ENCODE peak calls at places on chromosome 16, in ten cellular contexts. One of them, this sample, is unnamed.
A peak's percentile ranks its signal among the peaks of the same experiment; 100 is the strongest.

GRCh38 chr16:1768767-1769401 is 2.5 kb downstream of the NME3 start:
- DNase-seq in left lung: no peak
- DNase-seq in HEK293T: no peak
- DNase-seq in neural crest cell: no peak
- DNase-seq in testis: no peak
- DNase-seq in SHP77: no peak
- DNase-seq in endodermal cell: no peak
- DNase-seq in psoas muscle: peak; percentile 65
- DNase-seq in NCI-H2081: no peak
- DNase-seq in substantia nigra: no peak
- DNase-seq in this sample: no peak

GRCh38 chr16:50822671-50823070 is 80.8 kb downstream of the CYLD start:
- DNase-seq in SHP77: no peak
- DNase-seq in neural crest cell: no peak
- DNase-seq in NCI-H2081: no peak
- DNase-seq in substantia nigra: no peak
- DNase-seq in left lung: no peak
- DNase-seq in endodermal cell: no peak
- DNase-seq in HEK293T: no peak
- DNase-seq in psoas muscle: no peak
- DNase-seq in testis: no peak
- DNase-seq in this sample: no peak

GRCh38 chr16:50708373-50709060 is 15.1 kb downstream of the NOD2 start:
- DNase-seq in psoas muscle: no peak
- DNase-seq in left lung: no peak
- DNase-seq in NCI-H2081: no peak
- DNase-seq in HEK293T: no peak
- DNase-seq in SHP77: no peak
- DNase-seq in testis: no peak
- DNase-seq in substantia nigra: no peak
- DNase-seq in endodermal cell: no peak
- DNase-seq in neural crest cell: no peak
- DNase-seq in this sample: no peak

GRCh38 chr16:86984975-86985655 is 332.1 kb downstream of the C16orf95 start:
- DNase-seq in HEK293T: no peak
- DNase-seq in NCI-H2081: no peak
- DNase-seq in testis: no peak
- DNase-seq in endodermal cell: peak; percentile 90
- DNase-seq in left lung: no peak
- DNase-seq in SHP77: no peak
- DNase-seq in psoas muscle: no peak
- DNase-seq in neural crest cell: no peak
- DNase-seq in substantia nigra: no peak
- DNase-seq in this sample: no peak

GRCh38 chr16:73124665-73125064 is 76.7 kb upstream of the ZFHX3 start:
- DNase-seq in psoas muscle: no peak
- DNase-seq in testis: no peak
- DNase-seq in neural crest cell: no peak
- DNase-seq in SHP77: no peak
- DNase-seq in left lung: no peak
- DNase-seq in substantia nigra: no peak
- DNase-seq in HEK293T: no peak
- DNase-seq in NCI-H2081: no peak
- DNase-seq in endodermal cell: no peak
- DNase-seq in this sample: no peak

GRCh38 chr16:57884655-57885133 is 82.4 kb upstream of the KIFC3 start:
- DNase-seq in HEK293T: no peak
- DNase-seq in neural crest cell: no peak
- DNase-seq in substantia nigra: no peak
- DNase-seq in SHP77: no peak
- DNase-seq in left lung: no peak
- DNase-seq in testis: no peak
- DNase-seq in NCI-H2081: no peak
- DNase-seq in psoas muscle: no peak
- DNase-seq in endodermal cell: no peak
- DNase-seq in this sample: no peak

GRCh38 chr16:73572135-73572534 is 524.2 kb upstream of the ZFHX3 start:
- DNase-seq in left lung: peak; percentile 40
- DNase-seq in psoas muscle: peak; percentile 77
- DNase-seq in HEK293T: no peak
- DNase-seq in endodermal cell: peak; percentile 50
- DNase-seq in SHP77: no peak
- DNase-seq in neural crest cell: no peak
- DNase-seq in NCI-H2081: no peak
- DNase-seq in testis: no peak
- DNase-seq in substantia nigra: no peak
- DNase-seq in this sample: no peak

GRCh38 chr16:3174618-3175148 is 13.3 kb upstream of the OR1F1 start:
- DNase-seq in endodermal cell: peak; percentile 75
- DNase-seq in SHP77: no peak
- DNase-seq in left lung: no peak
- DNase-seq in substantia nigra: no peak
- DNase-seq in NCI-H2081: no peak
- DNase-seq in testis: no peak
- DNase-seq in HEK293T: no peak
- DNase-seq in neural crest cell: no peak
- DNase-seq in psoas muscle: no peak
- DNase-seq in this sample: no peak

GRCh38 chr16:72805486-72805885 is 242.4 kb downstream of the ZFHX3 start:
- DNase-seq in left lung: no peak
- DNase-seq in neural crest cell: no peak
- DNase-seq in testis: no peak
- DNase-seq in endodermal cell: no peak
- DNase-seq in psoas muscle: no peak
- DNase-seq in NCI-H2081: no peak
- DNase-seq in SHP77: no peak
- DNase-seq in substantia nigra: no peak
- DNase-seq in HEK293T: no peak
- DNase-seq in this sample: no peak

GRCh38 chr16:76614255-76614654 is 337.1 kb downstream of the CNTNAP4 start:
- DNase-seq in SHP77: no peak
- DNase-seq in testis: no peak
- DNase-seq in endodermal cell: no peak
- DNase-seq in neural crest cell: no peak
- DNase-seq in psoas muscle: no peak
- DNase-seq in HEK293T: no peak
- DNase-seq in NCI-H2081: peak; percentile 44
- DNase-seq in left lung: no peak
- DNase-seq in substantia nigra: no peak
- DNase-seq in this sample: no peak

GRCh38 chr16:63315229-63315628 is 1279.0 kb upstream of the CDH8 start:
- DNase-seq in testis: no peak
- DNase-seq in SHP77: no peak
- DNase-seq in HEK293T: no peak
- DNase-seq in neural crest cell: no peak
- DNase-seq in substantia nigra: no peak
- DNase-seq in NCI-H2081: no peak
- DNase-seq in endodermal cell: no peak
- DNase-seq in left lung: no peak
- DNase-seq in psoas muscle: no peak
- DNase-seq in this sample: no peak

GRCh38 chr16:67115649-67116048 is 5.9 kb downstream of the PHAF1 start:
- DNase-seq in left lung: no peak
- DNase-seq in substantia nigra: no peak
- DNase-seq in NCI-H2081: no peak
- DNase-seq in neural crest cell: no peak
- DNase-seq in HEK293T: no peak
- DNase-seq in psoas muscle: no peak
- DNase-seq in SHP77: no peak
- DNase-seq in testis: no peak
- DNase-seq in endodermal cell: no peak
- DNase-seq in this sample: no peak

GRCh38 chr16:64910351-64910750 is 211.5 kb downstream of the CDH11 start:
- DNase-seq in endodermal cell: peak; percentile 59
- DNase-seq in testis: peak; percentile 31
- DNase-seq in NCI-H2081: no peak
- DNase-seq in SHP77: no peak
- DNase-seq in HEK293T: no peak
- DNase-seq in left lung: peak; percentile 35
- DNase-seq in neural crest cell: no peak
- DNase-seq in substantia nigra: no peak
- DNase-seq in psoas muscle: peak; percentile 64
- DNase-seq in this sample: no peak

This sample was measured in NCI-H2029.